ENCODE peak calls at places on chromosomes 11 and 22, in four cellular contexts. Y, D, T and W are unnamed samples.

GRCh38 chr22:42947211-42947990 is 67.5 kb downstream of the PACSIN2 start:
- DNase-seq in T (peak; percentile 41), Y (peak; percentile 26), D (no peak), W (peak; percentile 99)

GRCh38 chr11:87212891-87213290 is 175.2 kb downstream of the TMEM135 start:
- DNase-seq in Y (no peak), T (peak; percentile 43), D (no peak), W (no peak)

GRCh38 chr11:81071641-81072040 is 1630.8 kb upstream of the TENM4 start:
- DNase-seq in T (no peak), D (no peak), Y (no peak), W (no peak)

GRCh38 chr11:26983645-26984044 is 10.3 kb upstream of the FIBIN start:
- DNase-seq in D (no peak), Y (no peak), T (no peak), W (peak; percentile 40)

GRCh38 chr11:61639816-61640443 is 40.3 kb upstream of the DAGLA start:
- DNase-seq in T (peak; percentile 31), D (no peak), Y (no peak), W (no peak)

GRCh38 chr11:82507288-82507687 is 226.4 kb downstream of the FAM181B start:
- DNase-seq in Y (no peak), T (no peak), D (no peak), W (peak; percentile 0)

GRCh38 chr11:83068573-83068972 is 3.1 kb downstream of the RAB30 start:
- DNase-seq in D (no peak), Y (no peak), T (no peak), W (no peak)

GRCh38 chr22:32911526-32911925 is 110.0 kb downstream of the TIMP3 start:
- DNase-seq in T (no peak), Y (no peak), D (no peak), W (peak; percentile 18)

GRCh38 chr11:34632105-34632780 is 11.3 kb downstream of the EHF start:
- DNase-seq in D (no peak), T (no peak), Y (no peak), W (no peak)

GRCh38 chr11:94000641-94001040 is 20.5 kb upstream of the HEPHL1 start:
- DNase-seq in Y (no peak), T (peak; percentile 12), D (no peak), W (no peak)

GRCh38 chr11:77515483-77515882 is 41.6 kb upstream of the PAK1 start:
- DNase-seq in T (no peak), D (no peak), Y (no peak), W (no peak)

GRCh38 chr11:115215694-115216615 is 288.3 kb downstream of the CADM1 start:
- DNase-seq in D (no peak), Y (no peak), T (no peak), W (peak; percentile 9)

GRCh38 chr11:12744831-12745502 is 70.7 kb downstream of the TEAD1 start:
- DNase-seq in Y (peak; percentile 74), T (peak; percentile 28), D (no peak), W (no peak)

GRCh38 chr11:102081313-102081712 is 28.9 kb upstream of the YAP1 start:
- DNase-seq in D (no peak), T (no peak), Y (no peak), W (no peak)

GRCh38 chr22:32660292-32660691 is 141.2 kb upstream of the TIMP3 start:
- DNase-seq in T (peak; percentile 70), D (peak; percentile 32), Y (peak; percentile 46), W (peak; percentile 50)

GRCh38 chr11:86916330-86916729 is 38.9 kb downstream of the FZD4 start:
- DNase-seq in T (peak; percentile 76), D (peak; percentile 41), Y (no peak), W (no peak)

GRCh38 chr11:66047541-66048365 is 1.2 kb downstream of the GAL3ST3 start:
- DNase-seq in Y (no peak), T (no peak), D (no peak), W (no peak)

GRCh38 chr22:40436460-40437431 is 66.4 kb downstream of the SGSM3 start:
- DNase-seq in T (peak; percentile 74), D (no peak), Y (peak; percentile 6), W (peak; percentile 81)

GRCh38 chr11:120239713-120240640 is at the start of gene POU2F3:
- DNase-seq in Y (peak; percentile 19), T (no peak), D (no peak), W (peak; percentile 4)

GRCh38 chr11:102704841-102705240 is 728 bp downstream of the MMP27 start:
- DNase-seq in Y (no peak), T (no peak), D (no peak), W (no peak)